ENCODE peak calls at places on chromosomes 4 and X, in eight cellular contexts. F is NCI-H1092 treated with DMSO at 0.1 percent for 48 hours; N is AML-193; T is activated CD4-positive, alpha-beta T cell treated with anti-CD3 and anti-CD28 coated beads for 24 hours; C is LHCN-M2; S is activated T-helper 1 cell treated with Interleukin-2 at 50 U/mL for 16 hours; A is T-cell; K is stimulated activated CD8-positive, alpha-beta memory T cell treated with anti-CD3 and anti-CD28 coated beads, Interleukin-2, amount 100 ng/mL, for 1 hour. W is an unnamed sample.

GRCh38 chrX:4671344-4671743 is 957.9 kb upstream of the PRKX start:
- DNase-seq in F (no peak), N (no peak), T (no peak), C (no peak), S (no peak), A (no peak), K (no peak), W (no peak)

GRCh38 chrX:80550722-80551121 is 130.5 kb downstream of the TENT5D start:
- DNase-seq in F (no peak), N (no peak), T (no peak), C (peak), S (no peak), A (no peak), K (no peak), W (no peak)

GRCh38 chr4:109434007-109434792 is 585 bp downstream of the SEC24B start:
- DNase-seq in F (peak), N (no peak), T (no peak), C (peak), S (peak), A (peak), K (no peak), W (peak)

GRCh38 chr4:109730294-109731051 is 603 bp upstream of the PLA2G12A start:
- DNase-seq in F (no peak), N (peak), T (no peak), C (peak), S (no peak), A (no peak), K (no peak), W (no peak)

GRCh38 chrX:69618803-69619202 is 2.9 kb downstream of the EDA start:
- DNase-seq in F (peak), N (no peak), T (no peak), C (peak), S (no peak), A (no peak), K (no peak), W (no peak)

GRCh38 chr4:164888096-164888495 is 11.1 kb downstream of the APELA start:
- DNase-seq in F (no peak), N (no peak), T (no peak), C (no peak), S (no peak), A (no peak), K (no peak), W (no peak)

GRCh38 chr4:138663883-138664282 is 351.7 kb upstream of the NOCT start:
- DNase-seq in F (no peak), N (no peak), T (no peak), C (no peak), S (no peak), A (no peak), K (no peak), W (no peak)

GRCh38 chr4:53015681-53016080 is 153.6 kb downstream of the RASL11B start:
- DNase-seq in F (peak), N (no peak), T (peak), C (peak), S (no peak), A (no peak), K (no peak), W (no peak)

GRCh38 chrX:91311969-91312368 is 122.7 kb upstream of the PABPC5 start:
- DNase-seq in F (no peak), N (no peak), T (no peak), C (no peak), S (no peak), A (no peak), K (no peak), W (no peak)

GRCh38 chr4:124423160-124423559 is 289.4 kb downstream of the ANKRD50 start:
- DNase-seq in F (no peak), N (no peak), T (no peak), C (no peak), S (no peak), A (no peak), K (no peak), W (no peak)

GRCh38 chr4:95165926-95166524 is 382.7 kb downstream of the UNC5C start:
- DNase-seq in F (peak), N (peak), T (no peak), C (peak), S (no peak), A (no peak), K (no peak), W (no peak)

GRCh38 chrX:134761788-134762187 is 103.5 kb upstream of the PLAC1 start:
- DNase-seq in F (peak), N (peak), T (no peak), C (no peak), S (no peak), A (no peak), K (no peak), W (no peak)

GRCh38 chr4:104693601-104694201 is 199.0 kb upstream of the CXXC4 start:
- DNase-seq in F (no peak), N (peak), T (no peak), C (no peak), S (no peak), A (no peak), K (no peak), W (no peak)

GRCh38 chr4:8765631-8766590 is 105.7 kb downstream of the HMX1 start:
- DNase-seq in F (no peak), N (no peak), T (no peak), C (no peak), S (no peak), A (no peak), K (no peak), W (no peak)

GRCh38 chr4:86980230-86980629 is 45.4 kb downstream of the AFF1 start:
- DNase-seq in F (no peak), N (no peak), T (no peak), C (no peak), S (no peak), A (no peak), K (no peak), W (no peak)

GRCh38 chrX:152641996-152642395 is 4.3 kb downstream of the GABRQ start:
- DNase-seq in F (no peak), N (no peak), T (no peak), C (no peak), S (no peak), A (no peak), K (no peak), W (no peak)

GRCh38 chrX:115679460-115679859 is 118.5 kb downstream of the PLS3 start:
- DNase-seq in F (peak), N (no peak), T (no peak), C (peak), S (no peak), A (no peak), K (no peak), W (no peak)

GRCh38 chr4:156970501-156971167 is 965 bp downstream of the PDGFC start:
- DNase-seq in F (peak), N (no peak), T (no peak), C (peak), S (no peak), A (no peak), K (no peak), W (no peak)

GRCh38 chrX:30900227-30900626 is 11.2 kb upstream of the TAB3 start:
- DNase-seq in F (no peak), N (no peak), T (no peak), C (no peak), S (no peak), A (no peak), K (no peak), W (no peak)

GRCh38 chrX:109943092-109943739 is 59.7 kb upstream of the TMEM164 start:
- DNase-seq in F (no peak), N (no peak), T (no peak), C (no peak), S (no peak), A (no peak), K (no peak), W (no peak)

GRCh38 chrX:25015486-25016360 is at the start of gene ARX:
- DNase-seq in F (peak), N (no peak), T (no peak), C (no peak), S (no peak), A (no peak), K (no peak), W (no peak)

GRCh38 chr4:19971829-19972228 is 279.9 kb upstream of the SLIT2 start:
- DNase-seq in F (no peak), N (no peak), T (no peak), C (no peak), S (no peak), A (no peak), K (no peak), W (no peak)

GRCh38 chr4:54568184-54568583 is 89.6 kb upstream of the KIT start:
- DNase-seq in F (no peak), N (no peak), T (no peak), C (peak), S (no peak), A (no peak), K (no peak), W (no peak)

GRCh38 chr4:145177906-145178538 is 2.4 kb downstream of the OTUD4 start:
- DNase-seq in F (no peak), N (peak), T (no peak), C (peak), S (no peak), A (no peak), K (no peak), W (no peak)

GRCh38 chrX:111447298-111447697 is 35.3 kb upstream of the DCX start:
- DNase-seq in F (peak), N (no peak), T (no peak), C (no peak), S (no peak), A (no peak), K (no peak), W (no peak)

GRCh38 chrX:30822068-30822671 is 66.9 kb downstream of the TAB3 start:
- DNase-seq in F (no peak), N (no peak), T (no peak), C (peak), S (no peak), A (no peak), K (no peak), W (no peak)

GRCh38 chrX:63784346-63784901 is 590 bp downstream of the ARHGEF9 start:
- DNase-seq in F (no peak), N (no peak), T (no peak), C (no peak), S (no peak), A (no peak), K (no peak), W (no peak)

GRCh38 chr4:147360301-147360700 is 120.6 kb upstream of the EDNRA start:
- DNase-seq in F (no peak), N (no peak), T (no peak), C (peak), S (no peak), A (no peak), K (no peak), W (no peak)

GRCh38 chr4:146401274-146401673 is 120.5 kb downstream of the SLC10A7 start:
- DNase-seq in F (no peak), N (no peak), T (no peak), C (peak), S (no peak), A (no peak), K (no peak), W (no peak)

GRCh38 chr4:99078931-99079624 is 9.5 kb downstream of the ADH5 start:
- DNase-seq in F (no peak), N (no peak), T (no peak), C (no peak), S (no peak), A (no peak), K (no peak), W (no peak)

GRCh38 chr4:10163296-10163695 is 46.7 kb upstream of the WDR1 start:
- DNase-seq in F (no peak), N (no peak), T (no peak), C (no peak), S (no peak), A (no peak), K (no peak), W (no peak)

GRCh38 chrX:77949840-77950239 is 19.6 kb downstream of the PGAM4 start:
- DNase-seq in F (no peak), N (no peak), T (no peak), C (no peak), S (no peak), A (no peak), K (no peak), W (no peak)

GRCh38 chr4:155005395-155006087 is 202.9 kb upstream of the NPY2R start:
- DNase-seq in F (no peak), N (no peak), T (no peak), C (peak), S (no peak), A (no peak), K (no peak), W (no peak)

GRCh38 chrX:39904816-39905474 is 192.8 kb downstream of the BCOR start:
- DNase-seq in F (no peak), N (no peak), T (no peak), C (no peak), S (no peak), A (no peak), K (no peak), W (no peak)

GRCh38 chrX:40099046-40099968 is 1.5 kb upstream of the BCOR start:
- DNase-seq in F (peak), N (no peak), T (no peak), C (peak), S (no peak), A (peak), K (no peak), W (no peak)

GRCh38 chrX:10444204-10444603 is 176.2 kb downstream of the MID1 start:
- DNase-seq in F (no peak), N (no peak), T (no peak), C (peak), S (no peak), A (no peak), K (no peak), W (no peak)

GRCh38 chrX:12580548-12580947 is 210.7 kb upstream of the PRPS2 start:
- DNase-seq in F (no peak), N (no peak), T (no peak), C (peak), S (no peak), A (no peak), K (no peak), W (no peak)